ENCODE peak calls at places on chromosomes 1 and 21, in ten cellular contexts. U, H, T, O, Z, X, L, B, Q and M are unnamed samples.
A peak's percentile ranks its signal among the peaks of the same experiment; 100 is the strongest.

GRCh38 chr1:58722967-58723366 is 23.1 kb upstream of the MYSM1 start:
- DNase-seq in T (no peak), X (no peak), Z (no peak), U (no peak), O (no peak), H (no peak), L (no peak), B (no peak), Q (no peak), M (no peak)

GRCh38 chr1:215083408-215083961 is 948 bp downstream of the KCNK2 start:
- DNase-seq in L (peak; percentile 63), T (no peak), H (peak; percentile 58), U (peak; percentile 44), B (no peak), O (no peak), Z (peak; percentile 23), Q (no peak), X (peak; percentile 85), M (no peak)

GRCh38 chr21:45093064-45093532 is 18.7 kb downstream of the ADARB1 start:
- DNase-seq in Z (no peak), O (no peak), U (no peak), X (no peak), H (peak; percentile 79), T (peak; percentile 54), L (no peak), B (no peak), Q (no peak), M (no peak)

GRCh38 chr1:27382950-27383627 is at the start of gene CD164L2:
- DNase-seq in Z (peak; percentile 79), X (no peak), B (no peak), O (no peak), H (peak; percentile 83), L (no peak), Q (no peak), U (no peak), T (peak; percentile 79), M (no peak)

GRCh38 chr1:14543191-14543849 is 55.2 kb upstream of the KAZN start:
- DNase-seq in Q (no peak), X (no peak), U (no peak), B (no peak), H (no peak), L (peak; percentile 15), T (no peak), Z (no peak), O (no peak), M (no peak)

GRCh38 chr1:22121421-22121911 is 21.4 kb downstream of the WNT4 start:
- DNase-seq in T (no peak), Z (peak; percentile 25), X (peak; percentile 82), L (no peak), Q (no peak), H (peak; percentile 66), B (no peak), U (no peak), O (no peak), M (no peak)

GRCh38 chr1:42998381-42998780 is 39.7 kb upstream of the SLC2A1 start:
- DNase-seq in O (no peak), B (no peak), T (no peak), Z (no peak), H (no peak), U (no peak), X (no peak), L (peak; percentile 51), Q (no peak), M (no peak)

GRCh38 chr1:154863702-154864174 is 6.3 kb downstream of the KCNN3 start:
- DNase-seq in U (no peak), T (no peak), L (peak; percentile 75), Q (peak; percentile 36), O (peak; percentile 42), H (no peak), B (no peak), X (no peak), Z (no peak), M (peak; percentile 89)

GRCh38 chr1:9612871-9613624 is 24.3 kb downstream of the TMEM201 start:
- DNase-seq in B (no peak), H (peak; percentile 57), Q (no peak), L (no peak), X (no peak), Z (no peak), O (no peak), U (no peak), T (no peak), M (no peak)

GRCh38 chr1:9618912-9619679 is 30.4 kb downstream of the TMEM201 start:
- DNase-seq in U (no peak), Q (no peak), H (no peak), B (no peak), L (no peak), T (no peak), Z (no peak), X (no peak), O (no peak), M (no peak)

GRCh38 chr1:9612162-9612845 is 23.6 kb downstream of the TMEM201 start:
- DNase-seq in Q (no peak), U (no peak), T (no peak), L (no peak), H (no peak), O (no peak), X (no peak), Z (no peak), B (no peak), M (no peak)

GRCh38 chr1:9613625-9614299 is 25.1 kb downstream of the TMEM201 start:
- DNase-seq in L (no peak), B (no peak), Q (no peak), O (no peak), Z (no peak), U (no peak), T (no peak), X (no peak), H (no peak), M (no peak)

DNA sequence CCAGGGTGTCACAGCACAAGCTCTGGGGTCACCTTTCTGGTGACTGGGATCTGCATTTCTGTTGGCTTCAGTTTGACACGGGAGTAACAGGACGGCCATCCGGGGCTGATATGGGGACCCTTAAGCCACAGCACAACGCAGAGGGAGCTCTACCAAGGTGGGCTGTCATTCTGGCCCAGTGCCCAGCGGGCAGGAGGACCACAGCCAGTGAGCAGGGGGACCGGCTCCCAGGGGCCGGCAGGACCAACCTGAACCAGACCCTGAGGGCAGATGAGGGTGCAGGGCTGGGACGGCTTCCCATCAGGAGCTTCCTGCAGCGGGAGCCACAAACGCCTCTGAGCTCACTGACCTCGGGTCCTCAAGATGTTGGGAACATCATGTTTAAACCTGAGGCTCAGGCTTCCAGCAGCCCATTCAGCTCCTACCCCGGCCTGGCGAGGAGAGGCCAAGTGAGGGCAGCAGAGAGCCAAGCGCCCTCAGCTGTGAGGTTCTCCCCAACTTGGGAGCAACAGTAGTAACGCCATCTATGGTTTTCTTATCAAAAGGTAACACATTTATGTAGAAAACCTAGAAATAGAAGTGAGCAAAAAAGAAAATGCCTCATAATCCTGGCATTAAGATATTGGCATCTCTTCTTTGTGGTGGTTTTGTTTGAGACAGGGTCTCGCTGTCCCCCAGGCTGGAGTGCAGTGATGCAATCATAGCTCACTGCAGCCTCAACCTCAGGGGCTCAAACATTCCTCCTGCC is 26.8 kb downstream of the TMEM201 start:
- DNase-seq in O (peak; percentile 18), X (no peak), H (peak; percentile 89), L (peak; percentile 43), Z (peak; percentile 67), T (peak; percentile 42), Q (peak; percentile 58), U (no peak), B (peak; percentile 59), M (peak; percentile 73)
- TF ChIP-seq POLR2A in O (no peak), X (no peak), H (no peak), L (no peak), Z (no peak), T (no peak), Q (no peak), U (no peak), B (no peak), M (no peak)

GRCh38 chr1:8423702-8424538 is 106.0 kb downstream of the SLC45A1 start:
- DNase-seq in O (peak; percentile 36), X (peak; percentile 91), U (peak; percentile 42), Z (peak; percentile 51), T (peak; percentile 54), L (peak; percentile 65), B (peak; percentile 58), Q (peak; percentile 64), H (peak; percentile 89), M (peak; percentile 41)
- TF ChIP-seq POLR2A in O (peak; percentile 13), X (no peak), U (peak; percentile 27), Z (no peak), T (peak; percentile 46), L (peak; percentile 56), B (peak; percentile 61), Q (peak; percentile 21), H (no peak), M (no peak)

GRCh38 chr1:2546515-2547209 is 9.5 kb upstream of the TNFRSF14 start:
- DNase-seq in X (peak; percentile 97), H (peak; percentile 96), Q (peak; percentile 84), T (peak; percentile 91), Z (peak; percentile 79), L (peak; percentile 61), B (peak; percentile 93), O (peak; percentile 85), U (peak; percentile 81), M (peak; percentile 95)

GRCh38 chr1:2547210-2548067 is 8.7 kb upstream of the TNFRSF14 start:
- DNase-seq in O (no peak), H (peak; percentile 92), Q (no peak), B (no peak), T (no peak), Z (no peak), U (peak; percentile 30), X (no peak), L (no peak), M (peak; percentile 59)

GRCh38 chr1:2544875-2545638 is 11.1 kb upstream of the TNFRSF14 start:
- DNase-seq in U (no peak), H (peak; percentile 86), X (no peak), T (no peak), Q (peak; percentile 57), L (no peak), B (no peak), O (no peak), Z (no peak), M (no peak)

GRCh38 chr1:2544093-2544874 is 11.9 kb upstream of the TNFRSF14 start:
- DNase-seq in B (no peak), Q (peak; percentile 64), L (no peak), T (no peak), Z (no peak), X (no peak), U (no peak), H (no peak), O (no peak), M (peak; percentile 72)

GRCh38 chr1:2545754-2546514 is 10.2 kb upstream of the TNFRSF14 start:
- DNase-seq in Q (peak; percentile 92), Z (peak; percentile 90), U (peak; percentile 78), X (peak; percentile 98), L (peak; percentile 66), O (peak; percentile 82), H (peak; percentile 97), B (peak; percentile 94), T (peak; percentile 96), M (peak; percentile 86)
- TF ChIP-seq POLR2A in Q (no peak), Z (no peak), U (no peak), X (no peak), L (no peak), O (peak; percentile 69), H (peak; percentile 95), B (peak; percentile 84), T (no peak), M (peak; percentile 55)

GRCh38 chr1:39670689-39671088 is 1.2 kb downstream of the NT5C1A start:
- DNase-seq in T (no peak), Q (no peak), L (no peak), B (no peak), O (no peak), Z (no peak), U (no peak), H (no peak), X (no peak), M (no peak)

GRCh38 chr1:39673215-39673614 is 1.3 kb upstream of the NT5C1A start:
- DNase-seq in O (no peak), T (no peak), U (no peak), Z (no peak), B (no peak), H (no peak), L (no peak), X (no peak), Q (no peak), M (no peak)

GRCh38 chr1:39671793-39672550 is at the start of gene NT5C1A:
- DNase-seq in Z (peak; percentile 41), B (peak; percentile 42), U (no peak), L (no peak), O (no peak), X (no peak), T (peak; percentile 55), Q (no peak), H (no peak), M (peak; percentile 44)

GRCh38 chr1:39672551-39672947 is 642 bp upstream of the NT5C1A start:
- DNase-seq in L (no peak), H (no peak), O (no peak), U (no peak), Z (peak; percentile 44), T (peak; percentile 7), Q (peak; percentile 17), B (no peak), X (no peak), M (no peak)

GRCh38 chr1:39671433-39671792 is 494 bp downstream of the NT5C1A start:
- DNase-seq in L (no peak), H (no peak), U (peak; percentile 8), Q (no peak), B (no peak), Z (peak; percentile 60), O (no peak), X (no peak), T (peak; percentile 45), M (no peak)
- TF ChIP-seq POLR2A in L (no peak), H (no peak), U (no peak), Q (no peak), B (no peak), Z (no peak), O (no peak), X (no peak), T (no peak), M (no peak)